ENCODE peak calls at places on chromosomes 3 and 15, in four cellular contexts. One of them, this sample, is unnamed.

GRCh38 chr3:38988955-38989354 is 62.8 kb downstream of the SCN11A start:
- DNase-seq in NCI-H524 treated with DMSO at 0.1 percent for 48 hours: no peak
- DNase-seq in SIG-M5: no peak
- DNase-seq in effector CD4-positive, alpha-beta T cell: no peak
- DNase-seq in this sample: no peak

GRCh38 chr15:86063328-86064180 is 16.1 kb upstream of the AGBL1 start:
- DNase-seq in NCI-H524 treated with DMSO at 0.1 percent for 48 hours: peak
- DNase-seq in SIG-M5: no peak
- DNase-seq in effector CD4-positive, alpha-beta T cell: no peak
- DNase-seq in this sample: no peak

GRCh38 chr3:73540969-73541740 is 83.6 kb downstream of the PDZRN3 start:
- DNase-seq in NCI-H524 treated with DMSO at 0.1 percent for 48 hours: no peak
- DNase-seq in SIG-M5: no peak
- DNase-seq in effector CD4-positive, alpha-beta T cell: no peak
- DNase-seq in this sample: no peak

GRCh38 chr3:13325892-13326443 is 94.2 kb downstream of the NUP210 start:
- DNase-seq in NCI-H524 treated with DMSO at 0.1 percent for 48 hours: no peak
- DNase-seq in SIG-M5: no peak
- DNase-seq in effector CD4-positive, alpha-beta T cell: no peak
- DNase-seq in this sample: no peak

GRCh38 chr15:73560501-73561117 is 72.6 kb downstream of the NPTN start:
- DNase-seq in NCI-H524 treated with DMSO at 0.1 percent for 48 hours: peak
- DNase-seq in SIG-M5: no peak
- DNase-seq in effector CD4-positive, alpha-beta T cell: no peak
- DNase-seq in this sample: no peak

GRCh38 chr15:73051402-73051810 is 857 bp upstream of the NEO1 start:
- DNase-seq in NCI-H524 treated with DMSO at 0.1 percent for 48 hours: no peak
- DNase-seq in SIG-M5: no peak
- DNase-seq in effector CD4-positive, alpha-beta T cell: no peak
- DNase-seq in this sample: no peak

GRCh38 chr3:177622520-177622919 is 425.2 kb upstream of the TBL1XR1 start:
- DNase-seq in NCI-H524 treated with DMSO at 0.1 percent for 48 hours: no peak
- DNase-seq in SIG-M5: no peak
- DNase-seq in effector CD4-positive, alpha-beta T cell: no peak
- DNase-seq in this sample: no peak

GRCh38 chr15:51688863-51689262 is 7.6 kb downstream of the SCG3 start:
- DNase-seq in NCI-H524 treated with DMSO at 0.1 percent for 48 hours: no peak
- DNase-seq in SIG-M5: no peak
- DNase-seq in effector CD4-positive, alpha-beta T cell: no peak
- DNase-seq in this sample: no peak

GRCh38 chr15:48494646-48495045 is 150.9 kb downstream of the FBN1 start:
- DNase-seq in NCI-H524 treated with DMSO at 0.1 percent for 48 hours: no peak
- DNase-seq in SIG-M5: no peak
- DNase-seq in effector CD4-positive, alpha-beta T cell: no peak
- DNase-seq in this sample: no peak

GRCh38 chr3:160754371-160754854 is 1.6 kb upstream of the PPM1L start:
- DNase-seq in NCI-H524 treated with DMSO at 0.1 percent for 48 hours: no peak
- DNase-seq in SIG-M5: no peak
- DNase-seq in effector CD4-positive, alpha-beta T cell: peak
- DNase-seq in this sample: no peak

GRCh38 chr3:149407898-149408297 is 30.4 kb upstream of the TM4SF1 start:
- DNase-seq in NCI-H524 treated with DMSO at 0.1 percent for 48 hours: no peak
- DNase-seq in SIG-M5: no peak
- DNase-seq in effector CD4-positive, alpha-beta T cell: no peak
- DNase-seq in this sample: no peak

GRCh38 chr3:8768364-8769087 is 887 bp downstream of the OXTR start:
- DNase-seq in NCI-H524 treated with DMSO at 0.1 percent for 48 hours: no peak
- DNase-seq in SIG-M5: no peak
- DNase-seq in effector CD4-positive, alpha-beta T cell: no peak
- DNase-seq in this sample: no peak